ENCODE peak calls at places on chromosomes 5 and 9, in eight cellular contexts. F is spleen, Q is lower lobe of right lung, E is H1, A is BJ, H is PC-9, X is heart left ventricle, J is brain microvascular endothelial cell. W is an unnamed sample. For H3K27me3, the result is how much of the 10 kb centered on the place peaks cover.

GRCh38 chr5:135593141-135593540 is 14.3 kb upstream of the CXCL14 start:
- DNase-seq in F (no peak), Q (no peak), E (no peak), A (no peak), H (no peak), X (no peak), J (no peak), W (no peak)

GRCh38 chr5:106956187-106956586 is 714.5 kb downstream of the EFNA5 start:
- DNase-seq in F (no peak), Q (no peak), E (no peak), A (no peak), H (no peak), X (no peak), J (no peak), W (no peak)

GRCh38 chr5:167633931-167634341 is 657.5 kb upstream of the WWC1 start:
- DNase-seq in F (no peak), Q (no peak), E (no peak), A (peak), H (no peak), X (no peak), J (peak), W (no peak)

GRCh38 chr9:111896942-111897830 is 572 bp downstream of the UGCG start:
- DNase-seq in F (peak), Q (peak), E (peak), A (no peak), H (peak), X (no peak), J (no peak), W (no peak)

GRCh38 chr5:111731638-111732037 is 25.4 kb downstream of the NREP start:
- DNase-seq in F (no peak), Q (no peak), E (no peak), A (no peak), H (no peak), X (no peak), J (no peak), W (no peak)

GRCh38 chr5:1692381-1692780 is 107.3 kb downstream of the MRPL36 start:
- DNase-seq in F (peak), Q (no peak), E (no peak), A (no peak), H (no peak), X (no peak), J (no peak), W (no peak)

GRCh38 chr5:131610198-131611063 is 24.6 kb downstream of the RAPGEF6 start:
- DNase-seq in F (no peak), Q (no peak), E (no peak), A (no peak), H (peak), X (no peak), J (peak), W (peak)

GRCh38 chr9:33446507-33447403 is 638 bp downstream of the AQP3 start:
- DNase-seq in F (no peak), Q (peak), E (no peak), A (no peak), H (no peak), X (peak), J (peak), W (peak)

GRCh38 chr9:135711411-135711810 is 9.4 kb downstream of the KCNT1 start:
- DNase-seq in F (no peak), Q (no peak), E (no peak), A (no peak), H (no peak), X (no peak), J (no peak), W (no peak)
- H3K27me3 ChIP-seq in F (under half), Q (half or more), E (under half), A (under half), H (half or more), X (under half), J (under half), W (under half)

DNA sequence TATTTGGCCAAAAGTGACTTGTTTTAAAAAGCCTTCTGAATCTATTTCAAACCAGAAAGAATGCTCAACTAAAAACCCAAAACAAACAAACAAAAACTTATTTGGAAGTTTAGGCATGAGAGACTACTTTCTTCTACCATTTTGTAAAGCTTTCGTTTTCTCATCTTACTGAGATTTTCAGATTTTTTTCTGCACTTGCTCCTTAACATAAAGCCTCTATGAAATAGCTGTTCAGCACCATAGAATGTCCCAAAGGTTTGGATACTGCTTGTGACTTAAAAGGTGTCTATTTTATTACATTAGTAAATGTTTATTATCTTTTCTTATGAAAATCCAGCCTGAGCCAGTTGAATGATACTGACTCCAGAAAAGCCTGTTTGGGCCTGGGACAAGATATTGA is 292.5 kb downstream of the ZSWIM6 start:
- DNase-seq in F (no peak), Q (no peak), E (no peak), A (no peak), H (no peak), X (no peak), J (no peak), W (no peak)
- H3K4me3 ChIP-seq in F (no peak), Q (no peak), E (peak), A (no peak), H (no peak), X (no peak), J (no peak), W (no peak)

GRCh38 chr9:93959739-93960154 is 4.6 kb upstream of the BARX1 start:
- DNase-seq in F (no peak), Q (no peak), E (no peak), A (no peak), H (no peak), X (no peak), J (no peak), W (no peak)
- H3K27me3 ChIP-seq in F (half or more), Q (half or more), E (half or more), A (half or more), H (under half), X (half or more), J (half or more), W (half or more)

DNA sequence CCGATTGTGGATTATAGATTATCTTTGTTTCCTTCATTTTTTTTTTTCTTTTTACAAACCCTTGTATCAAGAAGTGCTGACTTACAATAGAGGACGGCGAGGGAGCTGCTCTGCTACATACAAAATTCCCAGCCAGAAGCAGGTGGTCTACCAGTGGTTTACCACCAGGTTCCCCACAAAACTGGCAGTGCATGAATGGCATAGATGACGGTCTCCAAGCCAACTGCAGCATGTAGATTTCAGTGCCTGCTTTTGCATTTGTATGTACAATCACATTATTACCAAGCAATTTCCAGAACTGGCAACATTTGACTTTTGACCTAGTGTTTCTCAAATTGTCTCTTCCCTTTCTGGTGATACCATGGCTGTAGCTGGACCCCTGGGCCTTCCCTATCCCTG is 84.0 kb downstream of the ACER2 start:
- DNase-seq in F (no peak), Q (no peak), E (no peak), A (no peak), H (no peak), X (no peak), J (no peak), W (no peak)
- H3K4me3 ChIP-seq in F (no peak), Q (no peak), E (no peak), A (no peak), H (no peak), X (no peak), J (no peak), W (no peak)